ENCODE peak calls at places on chromosomes 12 and 14, in ten cellular contexts. One of them, this sample, is unnamed.

GRCh38 chr12:72010365-72010764 is 71.7 kb downstream of the TPH2 start:
- DNase-seq in Jurkat, Clone E6-1: no peak
- DNase-seq in lower leg skin: no peak
- DNase-seq in HTR-8/SVneo: no peak
- DNase-seq in amygdala: no peak
- DNase-seq in Right ventricle myocardium superior: no peak
- DNase-seq in activated CD4-positive, alpha-beta T cell treated with anti-CD3 and anti-CD28 coated beads for 1 hour: no peak
- DNase-seq in smooth muscle cell of the brain vasculature: no peak
- DNase-seq in HL-60: no peak
- DNase-seq in upper lobe of right lung: no peak
- DNase-seq in this sample: no peak

GRCh38 chr12:49671051-49671765 is 36.0 kb downstream of the FMNL3 start:
- DNase-seq in Jurkat, Clone E6-1: peak; percentile 83
- DNase-seq in lower leg skin: no peak
- DNase-seq in HTR-8/SVneo: no peak
- DNase-seq in amygdala: no peak
- DNase-seq in Right ventricle myocardium superior: no peak
- DNase-seq in activated CD4-positive, alpha-beta T cell treated with anti-CD3 and anti-CD28 coated beads for 1 hour: peak; percentile 51
- DNase-seq in smooth muscle cell of the brain vasculature: no peak
- DNase-seq in HL-60: peak; percentile 79
- DNase-seq in upper lobe of right lung: no peak
- DNase-seq in this sample: peak; percentile 76

GRCh38 chr12:24231298-24231697 is 281.8 kb upstream of the SOX5 start:
- DNase-seq in Jurkat, Clone E6-1: peak; percentile 48
- DNase-seq in lower leg skin: no peak
- DNase-seq in HTR-8/SVneo: no peak
- DNase-seq in amygdala: no peak
- DNase-seq in Right ventricle myocardium superior: no peak
- DNase-seq in activated CD4-positive, alpha-beta T cell treated with anti-CD3 and anti-CD28 coated beads for 1 hour: no peak
- DNase-seq in smooth muscle cell of the brain vasculature: no peak
- DNase-seq in HL-60: no peak
- DNase-seq in upper lobe of right lung: no peak
- DNase-seq in this sample: no peak

GRCh38 chr14:105475916-105476845 is 1.6 kb downstream of the CRIP2 start:
- DNase-seq in Jurkat, Clone E6-1: no peak
- DNase-seq in lower leg skin: no peak
- DNase-seq in HTR-8/SVneo: no peak
- DNase-seq in amygdala: peak; percentile 81
- DNase-seq in Right ventricle myocardium superior: peak; percentile 85
- DNase-seq in activated CD4-positive, alpha-beta T cell treated with anti-CD3 and anti-CD28 coated beads for 1 hour: no peak
- DNase-seq in smooth muscle cell of the brain vasculature: no peak
- DNase-seq in HL-60: no peak
- DNase-seq in upper lobe of right lung: no peak
- DNase-seq in this sample: no peak

GRCh38 chr12:113030875-113031525 is 25.5 kb upstream of the DTX1 start:
- DNase-seq in Jurkat, Clone E6-1: peak; percentile 6
- DNase-seq in lower leg skin: peak; percentile 22
- DNase-seq in HTR-8/SVneo: peak; percentile 66
- DNase-seq in amygdala: peak; percentile 18
- DNase-seq in Right ventricle myocardium superior: no peak
- DNase-seq in activated CD4-positive, alpha-beta T cell treated with anti-CD3 and anti-CD28 coated beads for 1 hour: no peak
- DNase-seq in smooth muscle cell of the brain vasculature: peak; percentile 47
- DNase-seq in HL-60: no peak
- DNase-seq in upper lobe of right lung: no peak
- DNase-seq in this sample: no peak

GRCh38 chr12:70948976-70949336 is 28.4 kb upstream of the PTPRR start:
- DNase-seq in Jurkat, Clone E6-1: no peak
- DNase-seq in lower leg skin: peak; percentile 59
- DNase-seq in HTR-8/SVneo: no peak
- DNase-seq in amygdala: no peak
- DNase-seq in Right ventricle myocardium superior: no peak
- DNase-seq in activated CD4-positive, alpha-beta T cell treated with anti-CD3 and anti-CD28 coated beads for 1 hour: no peak
- DNase-seq in smooth muscle cell of the brain vasculature: no peak
- DNase-seq in HL-60: no peak
- DNase-seq in upper lobe of right lung: no peak
- DNase-seq in this sample: no peak

GRCh38 chr12:109818900-109819500 is 14.2 kb downstream of the TRPV4 start:
- DNase-seq in Jurkat, Clone E6-1: no peak
- DNase-seq in lower leg skin: no peak
- DNase-seq in HTR-8/SVneo: peak; percentile 65
- DNase-seq in amygdala: no peak
- DNase-seq in Right ventricle myocardium superior: no peak
- DNase-seq in activated CD4-positive, alpha-beta T cell treated with anti-CD3 and anti-CD28 coated beads for 1 hour: no peak
- DNase-seq in smooth muscle cell of the brain vasculature: no peak
- DNase-seq in HL-60: no peak
- DNase-seq in upper lobe of right lung: no peak
- DNase-seq in this sample: no peak

GRCh38 chr14:62604524-62604923 is 440.7 kb downstream of the KCNH5 start:
- DNase-seq in Jurkat, Clone E6-1: no peak
- DNase-seq in lower leg skin: no peak
- DNase-seq in HTR-8/SVneo: no peak
- DNase-seq in amygdala: no peak
- DNase-seq in Right ventricle myocardium superior: no peak
- DNase-seq in activated CD4-positive, alpha-beta T cell treated with anti-CD3 and anti-CD28 coated beads for 1 hour: no peak
- DNase-seq in smooth muscle cell of the brain vasculature: no peak
- DNase-seq in HL-60: no peak
- DNase-seq in upper lobe of right lung: no peak
- DNase-seq in this sample: no peak

GRCh38 chr14:97266653-97267052 is 469.5 kb downstream of the VRK1 start:
- DNase-seq in Jurkat, Clone E6-1: no peak
- DNase-seq in lower leg skin: no peak
- DNase-seq in HTR-8/SVneo: no peak
- DNase-seq in amygdala: no peak
- DNase-seq in Right ventricle myocardium superior: no peak
- DNase-seq in activated CD4-positive, alpha-beta T cell treated with anti-CD3 and anti-CD28 coated beads for 1 hour: no peak
- DNase-seq in smooth muscle cell of the brain vasculature: no peak
- DNase-seq in HL-60: no peak
- DNase-seq in upper lobe of right lung: no peak
- DNase-seq in this sample: no peak

GRCh38 chr14:101475468-101476257 is 85.6 kb upstream of the DIO3 start:
- DNase-seq in Jurkat, Clone E6-1: no peak
- DNase-seq in lower leg skin: peak; percentile 43
- DNase-seq in HTR-8/SVneo: peak; percentile 67
- DNase-seq in amygdala: no peak
- DNase-seq in Right ventricle myocardium superior: peak; percentile 53
- DNase-seq in activated CD4-positive, alpha-beta T cell treated with anti-CD3 and anti-CD28 coated beads for 1 hour: peak; percentile 2
- DNase-seq in smooth muscle cell of the brain vasculature: no peak
- DNase-seq in HL-60: no peak
- DNase-seq in upper lobe of right lung: peak; percentile 65
- DNase-seq in this sample: no peak

GRCh38 chr14:54737132-54737711 is 165.4 kb downstream of the GCH1 start:
- DNase-seq in Jurkat, Clone E6-1: no peak
- DNase-seq in lower leg skin: no peak
- DNase-seq in HTR-8/SVneo: peak; percentile 83
- DNase-seq in amygdala: no peak
- DNase-seq in Right ventricle myocardium superior: no peak
- DNase-seq in activated CD4-positive, alpha-beta T cell treated with anti-CD3 and anti-CD28 coated beads for 1 hour: no peak
- DNase-seq in smooth muscle cell of the brain vasculature: no peak
- DNase-seq in HL-60: no peak
- DNase-seq in upper lobe of right lung: no peak
- DNase-seq in this sample: no peak

GRCh38 chr12:47328831-47329545 is 249.2 kb upstream of the AMIGO2 start:
- DNase-seq in Jurkat, Clone E6-1: peak; percentile 26
- DNase-seq in lower leg skin: no peak
- DNase-seq in HTR-8/SVneo: no peak
- DNase-seq in amygdala: no peak
- DNase-seq in Right ventricle myocardium superior: no peak
- DNase-seq in activated CD4-positive, alpha-beta T cell treated with anti-CD3 and anti-CD28 coated beads for 1 hour: no peak
- DNase-seq in smooth muscle cell of the brain vasculature: no peak
- DNase-seq in HL-60: no peak
- DNase-seq in upper lobe of right lung: no peak
- DNase-seq in this sample: no peak

GRCh38 chr14:23675906-23676305 is 39.7 kb downstream of the DHRS2 start:
- DNase-seq in Jurkat, Clone E6-1: no peak
- DNase-seq in lower leg skin: no peak
- DNase-seq in HTR-8/SVneo: no peak
- DNase-seq in amygdala: no peak
- DNase-seq in Right ventricle myocardium superior: no peak
- DNase-seq in activated CD4-positive, alpha-beta T cell treated with anti-CD3 and anti-CD28 coated beads for 1 hour: no peak
- DNase-seq in smooth muscle cell of the brain vasculature: no peak
- DNase-seq in HL-60: no peak
- DNase-seq in upper lobe of right lung: no peak
- DNase-seq in this sample: no peak

GRCh38 chr12:99915251-99916082 is 69.3 kb downstream of the ANKS1B start:
- DNase-seq in Jurkat, Clone E6-1: no peak
- DNase-seq in lower leg skin: no peak
- DNase-seq in HTR-8/SVneo: peak; percentile 3
- DNase-seq in amygdala: no peak
- DNase-seq in Right ventricle myocardium superior: no peak
- DNase-seq in activated CD4-positive, alpha-beta T cell treated with anti-CD3 and anti-CD28 coated beads for 1 hour: no peak
- DNase-seq in smooth muscle cell of the brain vasculature: no peak
- DNase-seq in HL-60: no peak
- DNase-seq in upper lobe of right lung: no peak
- DNase-seq in this sample: no peak

GRCh38 chr12:95731519-95731958 is 59.0 kb downstream of the NTN4 start:
- DNase-seq in Jurkat, Clone E6-1: no peak
- DNase-seq in lower leg skin: no peak
- DNase-seq in HTR-8/SVneo: no peak
- DNase-seq in amygdala: no peak
- DNase-seq in Right ventricle myocardium superior: no peak
- DNase-seq in activated CD4-positive, alpha-beta T cell treated with anti-CD3 and anti-CD28 coated beads for 1 hour: no peak
- DNase-seq in smooth muscle cell of the brain vasculature: no peak
- DNase-seq in HL-60: no peak
- DNase-seq in upper lobe of right lung: no peak
- DNase-seq in this sample: no peak

GRCh38 chr12:29317556-29318363 is 63.2 kb downstream of the ERGIC2 start:
- DNase-seq in Jurkat, Clone E6-1: peak; percentile 76
- DNase-seq in lower leg skin: peak; percentile 62
- DNase-seq in HTR-8/SVneo: peak; percentile 3
- DNase-seq in amygdala: peak; percentile 26
- DNase-seq in Right ventricle myocardium superior: peak; percentile 53
- DNase-seq in activated CD4-positive, alpha-beta T cell treated with anti-CD3 and anti-CD28 coated beads for 1 hour: peak; percentile 13
- DNase-seq in smooth muscle cell of the brain vasculature: peak; percentile 35
- DNase-seq in HL-60: peak; percentile 69
- DNase-seq in upper lobe of right lung: no peak
- DNase-seq in this sample: peak; percentile 69

GRCh38 chr14:100784523-100785337 is 41.2 kb upstream of the MEG3 start:
- DNase-seq in Jurkat, Clone E6-1: no peak
- DNase-seq in lower leg skin: no peak
- DNase-seq in HTR-8/SVneo: no peak
- DNase-seq in amygdala: no peak
- DNase-seq in Right ventricle myocardium superior: no peak
- DNase-seq in activated CD4-positive, alpha-beta T cell treated with anti-CD3 and anti-CD28 coated beads for 1 hour: no peak
- DNase-seq in smooth muscle cell of the brain vasculature: no peak
- DNase-seq in HL-60: no peak
- DNase-seq in upper lobe of right lung: peak; percentile 51
- DNase-seq in this sample: no peak

GRCh38 chr12:108967869-108968540 is 52.9 kb downstream of the SVOP start:
- DNase-seq in Jurkat, Clone E6-1: no peak
- DNase-seq in lower leg skin: no peak
- DNase-seq in HTR-8/SVneo: peak; percentile 24
- DNase-seq in amygdala: no peak
- DNase-seq in Right ventricle myocardium superior: no peak
- DNase-seq in activated CD4-positive, alpha-beta T cell treated with anti-CD3 and anti-CD28 coated beads for 1 hour: no peak
- DNase-seq in smooth muscle cell of the brain vasculature: no peak
- DNase-seq in HL-60: no peak
- DNase-seq in upper lobe of right lung: no peak
- DNase-seq in this sample: no peak

GRCh38 chr14:58656671-58657411 is 19.1 kb downstream of the DACT1 start:
- DNase-seq in Jurkat, Clone E6-1: no peak
- DNase-seq in lower leg skin: no peak
- DNase-seq in HTR-8/SVneo: no peak
- DNase-seq in amygdala: no peak
- DNase-seq in Right ventricle myocardium superior: no peak
- DNase-seq in activated CD4-positive, alpha-beta T cell treated with anti-CD3 and anti-CD28 coated beads for 1 hour: no peak
- DNase-seq in smooth muscle cell of the brain vasculature: no peak
- DNase-seq in HL-60: no peak
- DNase-seq in upper lobe of right lung: no peak
- DNase-seq in this sample: no peak

This sample was measured in activated CD8-positive, alpha-beta memory T cell treated with anti-CD3 and anti-CD28 coated beads, Interleukin-2, amount 10 ng/mL, durations not matched to agents 7 days and 5 days.